ENCODE peak calls at places on chromosome 6, in four cellular contexts. N is SK-MEL-5, V is NCI-H748 treated with DMSO at 0.1 percent for 48 hours, R is ureter. H is an unnamed sample.

GRCh38 chr6:87722831-87723726 is 21.0 kb upstream of the AKIRIN2 start:
- DNase-seq in N (peak; percentile 47), V (no peak), R (peak; percentile 65), H (no peak)

GRCh38 chr6:162854734-162855191 is 127.0 kb downstream of the PACRG start:
- DNase-seq in N (no peak), V (no peak), R (no peak), H (no peak)

GRCh38 chr6:41546475-41546865 is 289 bp downstream of the FOXP4 start:
- DNase-seq in N (no peak), V (no peak), R (no peak), H (peak; percentile 32)

GRCh38 chr6:30556006-30556713 is at the start of gene GNL1:
- DNase-seq in N (peak; percentile 87), V (peak; percentile 89), R (peak; percentile 97), H (peak; percentile 90)

GRCh38 chr6:24721461-24722215 is 2.7 kb upstream of the C6orf62 start:
- DNase-seq in N (peak; percentile 91), V (no peak), R (no peak), H (peak; percentile 93)

GRCh38 chr6:52361347-52361944 is 505 bp upstream of the PAQR8 start:
- DNase-seq in N (peak; percentile 31), V (peak; percentile 8), R (peak; percentile 54), H (no peak)

GRCh38 chr6:166511316-166511715 is 75.2 kb downstream of the RAMACL start:
- DNase-seq in N (no peak), V (no peak), R (no peak), H (peak; percentile 2)

GRCh38 chr6:44359973-44360372 is 17.5 kb downstream of the SPATS1 start:
- DNase-seq in N (no peak), V (no peak), R (no peak), H (no peak)

GRCh38 chr6:144797881-144798589 is 512.9 kb downstream of the UTRN start:
- DNase-seq in N (no peak), V (no peak), R (no peak), H (no peak)

GRCh38 chr6:17580518-17581048 is 19.5 kb upstream of the FAM8A1 start:
- DNase-seq in N (peak; percentile 58), V (no peak), R (peak; percentile 54), H (no peak)

GRCh38 chr6:166632731-166633130 is 5.7 kb upstream of the RPS6KA2 start:
- DNase-seq in N (no peak), V (no peak), R (peak; percentile 39), H (no peak)

GRCh38 chr6:170092826-170093225 is 198.1 kb downstream of the DLL1 start:
- DNase-seq in N (no peak), V (no peak), R (no peak), H (no peak)

GRCh38 chr6:104506429-104506828 is 353.3 kb downstream of the HACE1 start:
- DNase-seq in N (no peak), V (no peak), R (no peak), H (no peak)

GRCh38 chr6:132530293-132530974 is 7.6 kb upstream of the TAAR9 start:
- DNase-seq in N (peak; percentile 69), V (peak; percentile 49), R (peak; percentile 67), H (peak; percentile 50)

GRCh38 chr6:40585661-40586269 is 1.4 kb downstream of the LRFN2 start:
- DNase-seq in N (no peak), V (peak; percentile 88), R (no peak), H (no peak)

GRCh38 chr6:45327956-45328522 is at the start of gene RUNX2:
- DNase-seq in N (peak; percentile 12), V (no peak), R (no peak), H (no peak)

GRCh38 chr6:147078602-147079001 is 125.6 kb upstream of the STXBP5 start:
- DNase-seq in N (no peak), V (no peak), R (no peak), H (no peak)

GRCh38 chr6:82783587-82784253 is 281.9 kb downstream of the UBE3D start:
- DNase-seq in N (peak; percentile 8), V (peak; percentile 40), R (no peak), H (peak; percentile 51)

H was measured in NCI-H1436.